ENCODE peak calls at places on chromosomes 2 and 18, in four cellular contexts. M is K562, I is HepG2, X is GM12878. T is an unnamed sample.

GRCh38 chr2:160970052-160970846 is 190.0 kb upstream of the TANK start:
- DNase-seq in M (peak), I (peak), X (no peak), T (peak)

GRCh38 chr18:30970201-30970816 is 72.2 kb downstream of the DSC3 start:
- DNase-seq in M (no peak), I (peak), X (no peak), T (no peak)

GRCh38 chr2:26011990-26012856 is 21.7 kb upstream of the RAB10 start:
- DNase-seq in M (peak), I (peak), X (no peak), T (no peak)

GRCh38 chr18:25827961-25828561 is 262.4 kb downstream of the SS18 start:
- DNase-seq in M (no peak), I (peak), X (no peak), T (peak)

GRCh38 chr2:5725794-5726463 is 33.7 kb downstream of the SOX11 start:
- DNase-seq in M (no peak), I (no peak), X (no peak), T (peak)

GRCh38 chr2:191866675-191867506 is 20.0 kb upstream of the CAVIN2 start:
- DNase-seq in M (peak), I (peak), X (no peak), T (no peak)

GRCh38 chr2:15435474-15435873 is 125.7 kb downstream of the NBAS start:
- DNase-seq in M (no peak), I (peak), X (no peak), T (no peak)

GRCh38 chr2:62036761-62037250 is 131.3 kb downstream of the COMMD1 start:
- DNase-seq in M (no peak), I (no peak), X (no peak), T (no peak)

GRCh38 chr2:60447943-60448342 is 105.5 kb downstream of the BCL11A start:
- DNase-seq in M (no peak), I (no peak), X (no peak), T (no peak)

GRCh38 chr2:147374410-147374811 is 470.4 kb upstream of the ACVR2A start:
- DNase-seq in M (no peak), I (no peak), X (no peak), T (no peak)

GRCh38 chr2:27870724-27871123 is 19.5 kb downstream of the RBKS start:
- DNase-seq in M (no peak), I (no peak), X (no peak), T (no peak)

GRCh38 chr2:175605989-175606841 is 395.9 kb downstream of the LNPK start:
- DNase-seq in M (no peak), I (peak), X (no peak), T (no peak)

GRCh38 chr2:83103602-83104001 is 1355.5 kb downstream of the SUCLG1 start:
- DNase-seq in M (no peak), I (no peak), X (no peak), T (no peak)

GRCh38 chr2:171824086-171824485 is 70.0 kb downstream of the SLC25A12 start:
- DNase-seq in M (no peak), I (no peak), X (no peak), T (no peak)
- TF ChIP-seq USF2 in M (no peak), I (no peak), X (no peak), T (no peak)

GRCh38 chr2:73239776-73240175 is 5.7 kb downstream of the CCT7 start:
- DNase-seq in M (no peak), I (no peak), X (no peak), T (no peak)

GRCh38 chr2:73237168-73237567 is 3.1 kb downstream of the CCT7 start:
- DNase-seq in M (no peak), I (no peak), X (no peak), T (no peak)

GRCh38 chr2:73238149-73238548 is 4.0 kb downstream of the CCT7 start:
- DNase-seq in M (no peak), I (no peak), X (no peak), T (no peak)

GRCh38 chr2:73235315-73236028 is 1.4 kb downstream of the CCT7 start:
- DNase-seq in M (no peak), I (no peak), X (no peak), T (no peak)

GRCh38 chr2:73238976-73239375 is 4.9 kb downstream of the CCT7 start:
- DNase-seq in M (no peak), I (no peak), X (no peak), T (no peak)
- TF ChIP-seq CREM in M (no peak), I (no peak), X (no peak), T (no peak)

DNA sequence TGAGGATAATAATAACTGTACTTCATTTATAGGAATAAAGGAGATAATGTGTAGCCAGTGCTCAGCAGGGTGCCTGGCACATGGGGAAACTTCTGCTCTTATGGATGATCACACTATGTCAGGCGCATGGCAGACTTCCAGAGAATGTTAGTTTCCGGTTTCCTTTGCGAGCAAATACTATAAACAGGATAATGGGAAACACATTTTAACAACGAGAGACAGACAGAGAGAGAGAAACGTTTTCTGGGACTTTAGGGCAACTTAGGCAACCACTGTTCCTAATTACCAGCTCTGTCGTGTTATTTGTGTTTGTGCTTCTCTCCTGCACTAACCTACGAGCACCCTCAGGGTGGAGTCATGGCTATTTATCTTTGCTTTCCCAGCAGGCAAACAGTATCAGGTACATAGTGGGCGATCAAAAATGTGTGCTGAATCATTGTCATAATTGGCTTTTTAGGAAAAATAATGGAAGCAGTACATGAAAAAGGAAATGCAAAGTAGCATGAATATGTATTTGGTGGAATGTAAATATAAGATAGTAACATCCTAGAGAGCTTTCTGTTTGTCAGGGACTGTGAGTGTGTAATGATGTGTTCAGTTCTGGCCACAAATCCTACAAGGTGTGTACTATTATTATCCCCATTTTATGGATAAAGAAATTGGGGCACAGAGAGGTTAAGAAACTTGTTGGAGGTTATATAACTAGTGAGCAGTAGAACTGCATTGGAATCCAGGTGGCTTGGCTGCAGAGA is 36.8 kb upstream of the IGFBP2 start:
- DNase-seq in M (no peak), I (no peak), X (no peak), T (no peak)
- TF ChIP-seq USF2 in M (no peak), I (no peak), X (no peak), T (no peak)

GRCh38 chr2:225097035-225097434 is 54.8 kb upstream of the DOCK10 start:
- DNase-seq in M (no peak), I (no peak), X (no peak), T (no peak)

GRCh38 chr2:225086915-225087314 is 44.6 kb upstream of the DOCK10 start:
- DNase-seq in M (no peak), I (no peak), X (no peak), T (no peak)

GRCh38 chr2:225086439-225086838 is 44.2 kb upstream of the DOCK10 start:
- DNase-seq in M (no peak), I (no peak), X (no peak), T (no peak)

GRCh38 chr2:225090746-225091145 is 48.5 kb upstream of the DOCK10 start:
- DNase-seq in M (no peak), I (no peak), X (no peak), T (no peak)

DNA sequence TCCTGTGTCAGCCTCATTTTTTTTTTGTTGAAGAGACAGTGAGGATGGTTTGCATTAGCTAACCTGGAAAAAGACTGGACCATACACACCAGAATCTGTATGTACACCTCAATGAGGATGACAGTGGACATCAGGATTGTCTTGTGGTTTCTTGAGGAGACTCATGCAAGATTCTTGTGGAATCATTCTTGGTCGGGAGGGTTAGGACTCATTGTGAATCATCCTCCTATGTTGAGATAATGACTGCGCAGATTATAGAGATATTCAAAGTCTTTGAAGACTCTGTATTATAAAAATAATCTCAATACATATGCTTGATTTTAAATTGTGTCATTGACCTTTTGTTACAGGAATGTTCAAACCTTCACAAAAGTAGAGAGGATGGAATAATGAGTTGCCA is 49.1 kb upstream of the DOCK10 start:
- DNase-seq in M (no peak), I (no peak), X (no peak), T (no peak)
- TF ChIP-seq CREM in M (no peak), I (no peak), X (no peak), T (no peak)

GRCh38 chr2:240466579-240467148 is 31.2 kb downstream of the GPC1 start:
- DNase-seq in M (no peak), I (no peak), X (no peak), T (peak)
- TF ChIP-seq USF2 in M (no peak), I (no peak), X (no peak), T (no peak)

GRCh38 chr2:64770137-64770780 is 116.5 kb upstream of the SERTAD2 start:
- DNase-seq in M (no peak), I (no peak), X (no peak), T (no peak)

GRCh38 chr2:64771726-64772125 is 118.0 kb upstream of the SERTAD2 start:
- DNase-seq in M (peak), I (no peak), X (no peak), T (no peak)

GRCh38 chr2:64769392-64770044 is 115.8 kb upstream of the SERTAD2 start:
- DNase-seq in M (no peak), I (no peak), X (no peak), T (no peak)

GRCh38 chr2:64768426-64769033 is 114.8 kb upstream of the SERTAD2 start:
- DNase-seq in M (no peak), I (no peak), X (no peak), T (no peak)

DNA sequence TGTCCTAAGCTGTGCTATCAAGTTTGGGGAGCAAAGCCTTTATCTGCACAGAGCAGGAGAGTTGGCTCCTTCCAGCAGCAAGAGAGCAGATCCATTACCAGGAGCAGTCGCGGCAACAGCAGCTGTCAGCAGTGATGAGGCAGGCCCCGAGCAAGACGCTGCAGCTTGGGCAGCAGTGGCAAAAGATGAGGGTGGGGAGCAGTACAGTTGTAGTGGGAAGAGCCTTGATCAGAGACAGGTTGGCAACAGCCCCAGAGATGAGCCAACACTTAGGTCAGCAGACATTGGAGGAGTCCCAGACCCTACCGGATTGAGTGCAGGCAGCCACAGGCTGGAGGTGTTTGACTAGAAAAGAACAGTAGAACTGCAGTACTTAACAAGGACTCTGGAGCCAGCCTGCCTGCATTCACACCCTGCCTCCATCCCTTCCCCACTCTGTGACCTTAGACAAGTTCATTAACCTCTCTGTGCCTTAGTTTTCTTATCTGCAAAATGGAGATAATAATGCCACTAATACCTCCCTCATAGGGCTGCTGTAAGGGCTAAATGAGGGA is 117.1 kb upstream of the SERTAD2 start:
- DNase-seq in M (no peak), I (no peak), X (no peak), T (no peak)
- TF ChIP-seq CREM in M (no peak), I (no peak), X (no peak), T (no peak)

T was measured in WTC11.